ENCODE peak calls at places on chromosomes 6 and 20, in four cellular contexts. One of them, this sample, is unnamed.

GRCh38 chr6:132054525-132054924 is 103.4 kb upstream of the CCN2 start:
- DNase-seq in neural crest cell: no peak
- DNase-seq in choroid plexus epithelial cell: peak; percentile 74
- DNase-seq in GM20000: no peak
- DNase-seq in this sample: no peak

GRCh38 chr6:50849781-50850180 is 31.1 kb downstream of the TFAP2B start:
- DNase-seq in neural crest cell: no peak
- DNase-seq in choroid plexus epithelial cell: no peak
- DNase-seq in GM20000: no peak
- DNase-seq in this sample: no peak

GRCh38 chr20:46757754-46758678 is 48.6 kb downstream of the SLC2A10 start:
- DNase-seq in neural crest cell: peak; percentile 62
- DNase-seq in choroid plexus epithelial cell: peak; percentile 71
- DNase-seq in GM20000: peak; percentile 73
- DNase-seq in this sample: peak; percentile 84

GRCh38 chr6:56940463-56940862 is 14.4 kb upstream of the BEND6 start:
- DNase-seq in neural crest cell: no peak
- DNase-seq in choroid plexus epithelial cell: no peak
- DNase-seq in GM20000: no peak
- DNase-seq in this sample: no peak

GRCh38 chr20:34884260-34884659 is 7.8 kb downstream of the ACSS2 start:
- DNase-seq in neural crest cell: no peak
- DNase-seq in choroid plexus epithelial cell: no peak
- DNase-seq in GM20000: no peak
- DNase-seq in this sample: no peak

GRCh38 chr20:25076731-25077609 is 5.0 kb downstream of the VSX1 start:
- DNase-seq in neural crest cell: no peak
- DNase-seq in choroid plexus epithelial cell: no peak
- DNase-seq in GM20000: no peak
- DNase-seq in this sample: no peak

GRCh38 chr6:38487423-38487822 is 152.3 kb downstream of the BTBD9 start:
- DNase-seq in neural crest cell: no peak
- DNase-seq in choroid plexus epithelial cell: no peak
- DNase-seq in GM20000: no peak
- DNase-seq in this sample: no peak

GRCh38 chr6:112622036-112622435 is 274.9 kb downstream of the RFPL4B start:
- DNase-seq in neural crest cell: no peak
- DNase-seq in choroid plexus epithelial cell: peak; percentile 45
- DNase-seq in GM20000: no peak
- DNase-seq in this sample: no peak

GRCh38 chr6:113574147-113574546 is 283.0 kb upstream of the MARCKS start:
- DNase-seq in neural crest cell: no peak
- DNase-seq in choroid plexus epithelial cell: no peak
- DNase-seq in GM20000: no peak
- DNase-seq in this sample: no peak

GRCh38 chr20:32278199-32278643 is 770 bp downstream of the KIF3B start:
- DNase-seq in neural crest cell: no peak
- DNase-seq in choroid plexus epithelial cell: peak; percentile 18
- DNase-seq in GM20000: peak; percentile 68
- DNase-seq in this sample: peak; percentile 56

GRCh38 chr6:35716798-35717197 is 20.0 kb upstream of the ARMC12 start:
- DNase-seq in neural crest cell: no peak
- DNase-seq in choroid plexus epithelial cell: no peak
- DNase-seq in GM20000: no peak
- DNase-seq in this sample: no peak

GRCh38 chr20:57061058-57061900 is 205.2 kb downstream of the BMP7 start:
- DNase-seq in neural crest cell: peak; percentile 68
- DNase-seq in choroid plexus epithelial cell: peak; percentile 67
- DNase-seq in GM20000: no peak
- DNase-seq in this sample: no peak

GRCh38 chr6:29828471-29828797 is 809 bp downstream of the HLA-G start:
- DNase-seq in neural crest cell: no peak
- DNase-seq in choroid plexus epithelial cell: no peak
- DNase-seq in GM20000: no peak
- DNase-seq in this sample: no peak

GRCh38 chr20:14336667-14337066 is 745 bp downstream of the FLRT3 start:
- DNase-seq in neural crest cell: no peak
- DNase-seq in choroid plexus epithelial cell: peak; percentile 58
- DNase-seq in GM20000: no peak
- DNase-seq in this sample: no peak

GRCh38 chr6:1798303-1798964 is 188.7 kb downstream of the FOXC1 start:
- DNase-seq in neural crest cell: no peak
- DNase-seq in choroid plexus epithelial cell: peak; percentile 27
- DNase-seq in GM20000: no peak
- DNase-seq in this sample: no peak

DNA sequence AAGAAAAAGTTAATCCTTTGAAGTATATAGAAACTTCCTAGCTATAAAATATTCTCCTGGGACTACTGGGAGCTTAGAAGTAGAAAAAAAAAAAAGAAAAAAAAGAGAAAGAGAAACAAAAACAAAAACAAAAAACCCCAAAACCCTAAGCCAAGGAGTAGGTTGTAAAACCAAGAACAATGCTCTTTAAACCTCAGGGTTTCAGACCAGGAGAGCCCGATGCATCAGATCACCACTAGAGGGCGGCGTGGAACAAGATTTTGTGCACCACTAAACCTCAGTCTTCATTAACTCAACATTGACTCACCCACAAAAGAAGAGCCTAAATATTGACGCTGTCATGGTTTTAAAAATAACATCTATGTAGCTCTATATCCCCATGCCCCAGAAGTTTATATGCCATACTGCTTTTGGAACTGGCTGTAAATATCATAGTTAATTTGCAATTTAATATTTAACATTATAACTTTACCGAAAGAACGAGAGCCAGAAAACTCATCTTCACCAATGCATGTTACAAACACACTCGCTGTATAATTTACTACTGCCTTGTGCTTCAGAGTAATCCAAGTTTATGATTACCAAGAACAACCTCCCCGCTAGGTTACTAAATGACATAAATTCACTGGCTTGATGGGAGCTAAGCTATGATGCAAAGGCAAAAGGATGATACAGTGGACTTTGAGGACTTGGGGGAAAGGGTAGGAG is 19.2 kb downstream of the MCUR1 start:
- DNase-seq in neural crest cell: peak; percentile 88
- DNase-seq in choroid plexus epithelial cell: peak; percentile 87
- DNase-seq in GM20000: peak; percentile 78
- DNase-seq in this sample: peak; percentile 82
- TF ChIP-seq CTCF in neural crest cell: peak; percentile 97
- TF ChIP-seq CTCF in choroid plexus epithelial cell: peak; percentile 95
- TF ChIP-seq CTCF in GM20000: peak; percentile 83
- TF ChIP-seq CTCF in this sample: peak; percentile 86

GRCh38 chr6:159842035-159842434 is 42.0 kb downstream of the PNLDC1 start:
- DNase-seq in neural crest cell: no peak
- DNase-seq in choroid plexus epithelial cell: peak; percentile 28
- DNase-seq in GM20000: no peak
- DNase-seq in this sample: no peak
- TF ChIP-seq CTCF in neural crest cell: peak; percentile 40
- TF ChIP-seq CTCF in choroid plexus epithelial cell: peak; percentile 56
- TF ChIP-seq CTCF in GM20000: no peak
- TF ChIP-seq CTCF in this sample: no peak

GRCh38 chr6:143535189-143535614 is 23.7 kb upstream of the FUCA2 start:
- DNase-seq in neural crest cell: no peak
- DNase-seq in choroid plexus epithelial cell: no peak
- DNase-seq in GM20000: no peak
- DNase-seq in this sample: no peak

GRCh38 chr6:143536461-143536865 is 24.9 kb upstream of the FUCA2 start:
- DNase-seq in neural crest cell: peak; percentile 40
- DNase-seq in choroid plexus epithelial cell: peak; percentile 27
- DNase-seq in GM20000: no peak
- DNase-seq in this sample: peak; percentile 62

GRCh38 chr6:143539106-143539505 is 27.6 kb upstream of the FUCA2 start:
- DNase-seq in neural crest cell: no peak
- DNase-seq in choroid plexus epithelial cell: no peak
- DNase-seq in GM20000: no peak
- DNase-seq in this sample: no peak

GRCh38 chr6:143538374-143538773 is 26.9 kb upstream of the FUCA2 start:
- DNase-seq in neural crest cell: no peak
- DNase-seq in choroid plexus epithelial cell: no peak
- DNase-seq in GM20000: no peak
- DNase-seq in this sample: no peak

GRCh38 chr6:143536866-143537691 is 25.6 kb upstream of the FUCA2 start:
- DNase-seq in neural crest cell: peak; percentile 57
- DNase-seq in choroid plexus epithelial cell: peak; percentile 49
- DNase-seq in GM20000: peak; percentile 69
- DNase-seq in this sample: peak; percentile 71
- TF ChIP-seq CTCF in neural crest cell: peak; percentile 58
- TF ChIP-seq CTCF in choroid plexus epithelial cell: peak; percentile 63
- TF ChIP-seq CTCF in GM20000: peak; percentile 25
- TF ChIP-seq CTCF in this sample: peak; percentile 34

GRCh38 chr6:8539446-8539845 is 104.1 kb upstream of the SLC35B3 start:
- DNase-seq in neural crest cell: no peak
- DNase-seq in choroid plexus epithelial cell: peak; percentile 48
- DNase-seq in GM20000: peak; percentile 7
- DNase-seq in this sample: peak; percentile 27
- TF ChIP-seq CTCF in neural crest cell: peak; percentile 64
- TF ChIP-seq CTCF in choroid plexus epithelial cell: peak; percentile 27
- TF ChIP-seq CTCF in GM20000: no peak
- TF ChIP-seq CTCF in this sample: no peak

GRCh38 chr6:138830273-138830672 is 34.4 kb downstream of the ECT2L start:
- DNase-seq in neural crest cell: no peak
- DNase-seq in choroid plexus epithelial cell: no peak
- DNase-seq in GM20000: no peak
- DNase-seq in this sample: no peak

GRCh38 chr6:138833819-138834539 is 38.1 kb downstream of the ECT2L start:
- DNase-seq in neural crest cell: no peak
- DNase-seq in choroid plexus epithelial cell: peak; percentile 75
- DNase-seq in GM20000: no peak
- DNase-seq in this sample: no peak

GRCh38 chr6:138837246-138837645 is 41.4 kb downstream of the ECT2L start:
- DNase-seq in neural crest cell: no peak
- DNase-seq in choroid plexus epithelial cell: no peak
- DNase-seq in GM20000: no peak
- DNase-seq in this sample: no peak

GRCh38 chr6:138832182-138832581 is 36.3 kb downstream of the ECT2L start:
- DNase-seq in neural crest cell: no peak
- DNase-seq in choroid plexus epithelial cell: no peak
- DNase-seq in GM20000: no peak
- DNase-seq in this sample: no peak
- TF ChIP-seq CTCF in neural crest cell: no peak
- TF ChIP-seq CTCF in choroid plexus epithelial cell: no peak
- TF ChIP-seq CTCF in GM20000: no peak
- TF ChIP-seq CTCF in this sample: no peak

DNA sequence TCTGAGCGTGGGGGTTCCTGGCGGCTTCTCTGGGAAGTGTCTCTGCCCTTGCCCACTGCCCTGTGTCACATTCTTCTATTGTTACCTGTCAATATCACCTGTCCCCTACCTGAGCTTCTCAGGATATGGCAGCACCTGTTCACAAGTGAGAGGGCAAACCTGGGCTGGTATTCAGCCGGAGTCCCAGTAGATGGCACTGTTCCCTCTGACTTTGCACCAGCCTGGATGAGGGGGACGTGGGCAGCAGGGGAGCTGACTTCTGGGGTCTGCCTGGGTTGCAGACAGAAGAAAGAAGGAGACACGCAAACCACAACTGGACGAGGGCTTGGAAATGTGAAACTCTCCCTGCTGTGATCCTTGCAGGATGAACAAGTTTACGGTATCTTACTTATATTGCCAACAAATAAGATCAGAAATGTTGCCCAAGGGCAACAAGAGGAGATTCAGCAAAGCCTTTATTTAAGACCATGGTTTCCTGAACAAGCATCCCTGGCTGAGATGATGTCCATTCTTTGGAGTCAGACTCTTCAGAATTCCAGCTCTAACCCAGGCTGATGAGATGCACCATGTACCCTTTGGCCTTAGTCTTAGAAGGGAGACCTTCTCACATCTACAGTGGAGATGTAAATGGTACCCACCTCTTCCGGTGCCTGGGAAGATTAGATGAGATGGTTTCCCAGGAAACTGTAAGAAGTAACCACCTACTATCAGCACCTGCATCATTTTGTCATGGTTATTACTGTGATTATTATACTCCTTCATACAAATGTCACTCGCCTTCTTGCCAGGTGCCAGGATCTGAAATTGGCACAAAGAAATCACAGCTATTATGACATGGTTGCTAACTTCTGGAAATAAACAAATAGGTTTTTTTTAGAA is 400.0 kb upstream of the CDH4 start:
- DNase-seq in neural crest cell: peak; percentile 42
- DNase-seq in choroid plexus epithelial cell: peak; percentile 1
- DNase-seq in GM20000: no peak
- DNase-seq in this sample: no peak
- TF ChIP-seq CTCF in neural crest cell: peak; percentile 75
- TF ChIP-seq CTCF in choroid plexus epithelial cell: peak; percentile 36
- TF ChIP-seq CTCF in GM20000: peak; percentile 26
- TF ChIP-seq CTCF in this sample: no peak

GRCh38 chr6:28436404-28436803 is 6.9 kb downstream of the ZSCAN23 start:
- DNase-seq in neural crest cell: no peak
- DNase-seq in choroid plexus epithelial cell: no peak
- DNase-seq in GM20000: no peak
- DNase-seq in this sample: no peak

GRCh38 chr6:28429781-28430180 is 13.5 kb downstream of the ZSCAN23 start:
- DNase-seq in neural crest cell: no peak
- DNase-seq in choroid plexus epithelial cell: no peak
- DNase-seq in GM20000: no peak
- DNase-seq in this sample: no peak

GRCh38 chr6:28433119-28433518 is 10.2 kb downstream of the ZSCAN23 start:
- DNase-seq in neural crest cell: no peak
- DNase-seq in choroid plexus epithelial cell: peak; percentile 1
- DNase-seq in GM20000: no peak
- DNase-seq in this sample: no peak
- TF ChIP-seq CTCF in neural crest cell: peak; percentile 28
- TF ChIP-seq CTCF in choroid plexus epithelial cell: no peak
- TF ChIP-seq CTCF in GM20000: no peak
- TF ChIP-seq CTCF in this sample: no peak

GRCh38 chr20:16747291-16747811 is 807 bp upstream of the OTOR start:
- DNase-seq in neural crest cell: no peak
- DNase-seq in choroid plexus epithelial cell: no peak
- DNase-seq in GM20000: no peak
- DNase-seq in this sample: no peak
- TF ChIP-seq CTCF in neural crest cell: peak; percentile 32
- TF ChIP-seq CTCF in choroid plexus epithelial cell: no peak
- TF ChIP-seq CTCF in GM20000: no peak
- TF ChIP-seq CTCF in this sample: no peak

GRCh38 chr20:11980263-11980662 is 62.6 kb downstream of the BTBD3 start:
- DNase-seq in neural crest cell: no peak
- DNase-seq in choroid plexus epithelial cell: no peak
- DNase-seq in GM20000: no peak
- DNase-seq in this sample: no peak
- TF ChIP-seq CTCF in neural crest cell: no peak
- TF ChIP-seq CTCF in choroid plexus epithelial cell: peak; percentile 40
- TF ChIP-seq CTCF in GM20000: no peak
- TF ChIP-seq CTCF in this sample: no peak

GRCh38 chr6:9543649-9544048 is 871.2 kb downstream of the TFAP2A start:
- DNase-seq in neural crest cell: no peak
- DNase-seq in choroid plexus epithelial cell: no peak
- DNase-seq in GM20000: no peak
- DNase-seq in this sample: no peak
- TF ChIP-seq CTCF in neural crest cell: no peak
- TF ChIP-seq CTCF in choroid plexus epithelial cell: no peak
- TF ChIP-seq CTCF in GM20000: no peak
- TF ChIP-seq CTCF in this sample: no peak